ENCODE peak calls at places on chromosomes 3 and 15, in six cellular contexts. P is A549; J is iPS-NIHi11; Y is activated CD4-positive, alpha-beta T cell treated with anti-CD3 and anti-CD28 coated beads, Interleukin-2, amount 10 ng/mL, durations not matched to agents 24 days and 14 days; B is neural crest cell; S is CD4-positive, alpha-beta T cell. C is an unnamed sample.

GRCh38 chr3:113153499-113154107 is 57.8 kb upstream of the BOC start:
- DNase-seq in P (no peak), J (no peak), Y (no peak), B (no peak), S (no peak), C (no peak)

GRCh38 chr3:142896201-142896755 is 7.4 kb upstream of the PCOLCE2 start:
- DNase-seq in P (peak; percentile 53), J (no peak), Y (no peak), B (no peak), S (no peak), C (no peak)

GRCh38 chr15:76310470-76311070 is 699 bp downstream of the ETFA start:
- DNase-seq in P (no peak), J (no peak), Y (no peak), B (peak; percentile 16), S (no peak), C (no peak)

GRCh38 chr3:138296639-138297038 is 33.0 kb downstream of the NME9 start:
- DNase-seq in P (no peak), J (no peak), Y (no peak), B (no peak), S (no peak), C (no peak)

GRCh38 chr15:89068325-89068784 is 19.9 kb upstream of the ABHD2 start:
- DNase-seq in P (peak; percentile 46), J (no peak), Y (peak; percentile 72), B (no peak), S (no peak), C (no peak)

GRCh38 chr3:94137377-94137776 is 74.5 kb downstream of the NSUN3 start:
- DNase-seq in P (no peak), J (no peak), Y (no peak), B (no peak), S (no peak), C (no peak)

GRCh38 chr15:76799760-76800159 is 105.4 kb downstream of the SCAPER start:
- DNase-seq in P (peak; percentile 58), J (no peak), Y (no peak), B (no peak), S (no peak), C (no peak)

GRCh38 chr3:44894485-44894884 is 20.1 kb downstream of the TGM4 start:
- DNase-seq in P (no peak), J (peak; percentile 37), Y (no peak), B (no peak), S (no peak), C (no peak)

GRCh38 chr15:43511012-43511885 is 6.2 kb upstream of the MAP1A start:
- DNase-seq in P (peak; percentile 52), J (no peak), Y (peak; percentile 80), B (peak; percentile 16), S (no peak), C (peak; percentile 29)

GRCh38 chr15:74449643-74450205 is 11.2 kb downstream of the UBL7 start:
- DNase-seq in P (no peak), J (no peak), Y (no peak), B (no peak), S (no peak), C (no peak)

GRCh38 chr15:31032959-31033358 is 41.5 kb upstream of the MTMR10 start:
- DNase-seq in P (no peak), J (no peak), Y (no peak), B (no peak), S (no peak), C (no peak)

GRCh38 chr15:34754171-34754580 is 622 bp downstream of the GJD2 start:
- DNase-seq in P (no peak), J (peak; percentile 22), Y (no peak), B (no peak), S (no peak), C (no peak)

GRCh38 chr3:143963946-143964345 is 7.7 kb upstream of the DIPK2A start:
- DNase-seq in P (no peak), J (no peak), Y (no peak), B (no peak), S (no peak), C (no peak)

GRCh38 chr3:183390844-183391243 is 37.6 kb downstream of the MCF2L2 start:
- DNase-seq in P (no peak), J (no peak), Y (no peak), B (no peak), S (no peak), C (no peak)